ENCODE peak calls at places on chromosomes 2 and 18, in nine cellular contexts. H is fibroblast of the aortic adventitia, M is mucosa of descending colon, R is HFFc6, F is cardiac fibroblast, C is B cell, A is hepatocyte, Z is testis, U is MCF 10A. V is an unnamed sample.

GRCh38 chr2:1773883-1774282 is 29.6 kb upstream of the PXDN start:
- DNase-seq in Z (no peak), U (no peak), M (peak), A (no peak), F (no peak), H (no peak), C (no peak), R (no peak), V (no peak)

GRCh38 chr2:236848467-236848866 is 237.2 kb upstream of the COPS8 start:
- DNase-seq in U (no peak), H (no peak), M (no peak), C (no peak), Z (no peak), F (no peak), A (no peak), R (no peak), V (no peak)

GRCh38 chr18:34999734-35000397 is 41.3 kb upstream of the MAPRE2 start:
- DNase-seq in M (no peak), F (no peak), A (no peak), R (no peak), Z (no peak), H (no peak), U (no peak), C (no peak), V (no peak)

GRCh38 chr2:30287190-30287589 is 55.9 kb downstream of the LBH start:
- DNase-seq in F (no peak), H (no peak), M (no peak), C (no peak), Z (no peak), U (no peak), R (no peak), A (no peak), V (no peak)

GRCh38 chr18:23690505-23691068 is 1.3 kb downstream of the LAMA3 start:
- DNase-seq in R (no peak), H (no peak), A (no peak), C (no peak), M (no peak), Z (no peak), U (no peak), F (no peak), V (no peak)

GRCh38 chr2:96550787-96551604 is 14.4 kb downstream of the ARID5A start:
- DNase-seq in R (no peak), U (no peak), H (no peak), C (peak), M (no peak), A (no peak), Z (no peak), F (no peak), V (no peak)

GRCh38 chr18:77058186-77058847 is 74.3 kb downstream of the MBP start:
- DNase-seq in Z (peak), U (no peak), M (peak), C (no peak), F (peak), A (no peak), R (no peak), H (peak), V (no peak)

GRCh38 chr2:55871637-55872036 is 51.9 kb downstream of the EFEMP1 start:
- DNase-seq in H (no peak), C (peak), R (no peak), U (no peak), F (no peak), A (no peak), Z (no peak), M (no peak), V (no peak)

GRCh38 chr2:233705911-233706506 is 6.7 kb upstream of the UGT1A5 start:
- DNase-seq in H (peak), F (no peak), R (no peak), M (peak), Z (no peak), A (no peak), C (no peak), U (peak), V (no peak)

GRCh38 chr2:232522014-232522854 is 2.0 kb downstream of the PRSS56 start:
- DNase-seq in Z (peak), U (peak), A (peak), H (no peak), C (peak), R (no peak), F (peak), M (peak), V (peak)

GRCh38 chr2:185484601-185485000 is 254.0 kb upstream of the FSIP2 start:
- DNase-seq in R (no peak), F (no peak), M (no peak), A (no peak), H (no peak), Z (no peak), C (no peak), U (no peak), V (no peak)

GRCh38 chr18:55353806-55354205 is 234.2 kb downstream of the TCF4 start:
- DNase-seq in A (no peak), Z (no peak), R (no peak), M (no peak), U (no peak), C (no peak), F (no peak), H (no peak), V (no peak)

GRCh38 chr2:48320747-48321146 is 209.2 kb upstream of the STON1 start:
- DNase-seq in U (peak), H (no peak), A (no peak), M (no peak), F (peak), C (no peak), R (no peak), Z (no peak), V (no peak)

GRCh38 chr2:42359304-42359749 is 1.7 kb downstream of the COX7A2L start:
- DNase-seq in F (peak), U (no peak), R (no peak), Z (no peak), H (peak), M (no peak), A (no peak), C (no peak), V (no peak)

GRCh38 chr2:54394392-54394791 is 61.7 kb upstream of the SPTBN1 start:
- DNase-seq in H (peak), U (no peak), R (no peak), A (no peak), F (peak), Z (no peak), M (no peak), C (peak), V (no peak)

GRCh38 chr2:236765475-236765874 is 195.8 kb downstream of the ACKR3 start:
- DNase-seq in C (no peak), A (peak), F (no peak), U (no peak), H (no peak), R (no peak), Z (no peak), M (no peak), V (no peak)

GRCh38 chr2:240529344-240529999 is 28.3 kb downstream of the ANKMY1 start:
- DNase-seq in M (no peak), F (no peak), Z (no peak), H (no peak), R (no peak), A (no peak), C (no peak), U (no peak), V (no peak)

GRCh38 chr2:237614151-237614720 is 13.2 kb upstream of the LRRFIP1 start:
- DNase-seq in H (peak), A (peak), C (no peak), U (no peak), Z (no peak), M (no peak), R (no peak), F (no peak), V (no peak)

GRCh38 chr2:201185863-201186262 is 2.9 kb downstream of the CASP10 start:
- DNase-seq in C (peak), A (no peak), U (no peak), H (no peak), M (no peak), F (no peak), R (no peak), Z (no peak), V (no peak)

GRCh38 chr2:64023485-64024258 is 4.4 kb upstream of the VPS54 start:
- DNase-seq in U (no peak), F (no peak), H (no peak), Z (no peak), R (no peak), A (no peak), M (peak), C (no peak), V (no peak)

GRCh38 chr2:101346909-101347308 is 38.4 kb upstream of the RNF149 start:
- DNase-seq in Z (no peak), A (no peak), H (no peak), R (no peak), U (no peak), M (no peak), C (no peak), F (no peak), V (no peak)

GRCh38 chr2:101351207-101351606 is 36.1 kb downstream of the CREG2 start:
- DNase-seq in A (no peak), U (no peak), Z (no peak), C (no peak), M (no peak), F (no peak), H (no peak), R (no peak), V (no peak)

GRCh38 chr2:101354420-101354819 is 32.9 kb downstream of the CREG2 start:
- DNase-seq in C (no peak), M (no peak), U (no peak), H (no peak), A (no peak), R (no peak), F (no peak), Z (no peak), V (no peak)

GRCh38 chr2:101348851-101349250 is 38.5 kb downstream of the CREG2 start:
- DNase-seq in H (no peak), Z (no peak), R (no peak), A (peak), M (no peak), U (no peak), C (no peak), F (no peak), V (no peak)

DNA sequence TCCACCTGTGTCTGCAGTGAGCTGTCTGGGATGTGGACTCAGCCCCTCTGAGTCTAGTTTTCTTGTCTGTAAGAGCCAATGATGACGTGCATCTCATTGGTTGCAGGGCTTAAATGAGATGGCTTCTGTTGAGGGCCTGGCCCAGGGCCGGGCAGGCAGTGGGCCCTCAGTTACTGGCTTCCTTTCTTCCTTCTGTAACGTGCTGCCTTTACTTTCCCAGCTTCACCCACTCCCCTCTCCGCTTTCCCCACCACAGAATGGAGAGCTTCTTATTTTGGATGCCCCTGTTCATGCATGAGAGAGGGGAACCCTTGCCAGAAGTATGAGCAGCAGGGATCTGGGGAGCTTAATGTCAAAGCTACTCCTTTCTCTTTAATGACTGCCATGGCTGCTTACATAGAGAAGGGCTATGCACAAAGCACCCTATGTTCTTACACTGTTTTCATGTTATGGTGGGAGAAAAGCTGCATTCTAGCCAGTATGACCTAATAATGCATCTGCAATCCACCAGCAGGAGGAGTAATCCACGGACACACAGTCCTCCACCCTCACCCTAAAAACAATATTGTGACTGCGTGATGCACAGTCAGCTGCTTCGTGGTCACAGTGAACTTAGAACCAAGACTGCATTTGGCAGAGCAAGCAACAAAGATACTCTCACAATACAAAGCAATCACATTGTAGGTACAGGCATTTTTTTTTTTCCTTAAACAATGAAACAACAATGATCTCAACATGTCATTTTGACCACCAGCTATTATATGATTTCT is 37.2 kb downstream of the CREG2 start:
- DNase-seq in M (no peak), H (peak), A (peak), U (peak), F (peak), C (no peak), Z (no peak), R (peak), V (no peak)
- TF ChIP-seq CTCF in M (no peak), H (peak), A (peak), U (no peak), F (peak), C (peak), Z (no peak), R (peak), V (no peak)

DNA sequence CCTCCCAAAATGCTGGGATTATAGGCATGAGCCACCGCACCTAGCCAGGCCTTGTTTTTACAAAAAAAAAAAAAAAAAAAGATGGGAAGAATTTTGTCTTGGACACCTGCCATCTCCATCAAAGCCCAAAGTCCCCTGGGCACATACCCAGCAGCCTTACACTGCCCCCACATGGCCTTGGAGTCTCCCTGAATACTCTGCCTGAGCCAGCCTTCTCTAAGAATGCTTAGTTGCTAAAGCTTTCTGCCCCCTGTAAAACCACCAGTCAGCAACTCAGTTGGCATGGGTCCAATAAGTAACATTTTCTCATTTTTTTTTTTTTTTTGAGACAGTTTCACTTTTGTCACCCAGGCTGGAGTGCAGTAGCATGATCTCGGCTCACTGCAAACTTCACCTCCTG is 40.6 kb downstream of the SPC25 start:
- DNase-seq in M (peak), F (peak), Z (peak), H (peak), A (peak), U (peak), C (no peak), R (no peak), V (no peak)
- TF ChIP-seq CTCF in M (peak), F (peak), Z (no peak), H (no peak), A (peak), U (no peak), C (no peak), R (no peak), V (no peak)

GRCh38 chr2:230865766-230866703 is 1.3 kb downstream of the ITM2C start:
- DNase-seq in Z (peak), C (peak), A (peak), U (no peak), M (peak), R (no peak), F (no peak), H (no peak), V (no peak)
- TF ChIP-seq CTCF in Z (no peak), C (no peak), A (peak), U (no peak), M (peak), R (peak), F (peak), H (no peak), V (no peak)

GRCh38 chr18:21303445-21303844 is 61.4 kb downstream of the GREB1L start:
- DNase-seq in F (no peak), C (no peak), Z (no peak), H (no peak), R (no peak), A (no peak), U (no peak), M (no peak), V (no peak)
- TF ChIP-seq CTCF in F (no peak), C (no peak), Z (no peak), H (no peak), R (no peak), A (no peak), U (no peak), M (no peak), V (no peak)

DNA sequence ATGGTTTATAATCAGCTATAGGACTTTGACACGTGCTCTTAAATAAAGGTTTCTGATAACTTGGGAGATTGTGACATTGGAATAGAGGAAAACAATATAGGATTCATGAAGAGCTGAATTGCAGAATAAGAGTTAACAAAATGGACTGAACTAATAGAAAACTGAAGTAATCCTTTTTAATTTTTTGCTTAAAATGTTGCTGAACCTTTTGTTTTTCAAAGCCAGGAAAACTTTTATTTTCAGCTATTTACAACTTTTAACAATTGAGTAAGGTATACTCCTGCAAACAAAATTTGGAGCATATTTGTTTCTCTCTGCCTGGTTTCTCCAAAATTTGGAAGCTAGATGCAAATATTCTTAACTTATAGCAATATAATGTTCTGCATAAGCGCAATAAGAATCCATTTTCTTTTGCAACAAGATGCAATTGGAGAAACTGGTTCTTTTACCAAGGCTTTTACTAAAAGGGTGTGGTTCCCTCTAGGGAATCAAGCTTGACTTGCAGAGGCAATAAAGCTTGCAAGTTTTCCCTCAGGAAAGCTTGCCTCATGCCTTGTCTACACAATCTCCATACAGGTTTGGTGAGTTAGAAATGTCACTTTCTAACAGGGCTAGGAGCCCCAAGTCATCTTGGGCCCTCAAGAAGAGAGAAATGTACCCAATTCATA is 10.3 kb upstream of the PDK1 start:
- DNase-seq in F (peak), U (no peak), Z (no peak), C (no peak), A (no peak), H (peak), R (no peak), M (no peak), V (no peak)
- TF ChIP-seq CTCF in F (no peak), U (no peak), Z (no peak), C (no peak), A (no peak), H (no peak), R (no peak), M (no peak), V (no peak)

DNA sequence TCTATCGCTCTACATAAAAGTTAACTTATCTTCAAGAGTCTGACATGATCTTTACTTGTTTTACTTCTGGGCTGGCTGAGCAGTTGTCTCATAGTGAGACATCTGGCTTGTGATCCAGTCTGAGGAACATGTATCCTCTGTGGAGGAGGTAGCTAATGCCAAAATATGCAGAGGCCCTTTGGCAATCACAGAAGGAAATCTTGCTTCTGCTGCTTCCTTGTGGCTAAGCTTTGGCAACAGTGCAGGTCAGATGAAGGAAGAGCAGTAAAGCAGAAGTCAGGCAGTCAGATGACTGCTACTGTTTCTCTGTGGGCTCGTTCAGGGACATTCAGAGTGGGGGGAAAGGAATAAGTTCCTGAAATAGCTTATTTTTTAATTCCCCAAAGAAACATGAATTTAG is 22.3 kb downstream of the DOK1 start:
- DNase-seq in F (peak), Z (no peak), C (peak), U (peak), M (peak), H (peak), A (no peak), R (peak), V (no peak)
- TF ChIP-seq CTCF in F (no peak), Z (no peak), C (no peak), U (no peak), M (no peak), H (peak), A (no peak), R (peak), V (no peak)

DNA sequence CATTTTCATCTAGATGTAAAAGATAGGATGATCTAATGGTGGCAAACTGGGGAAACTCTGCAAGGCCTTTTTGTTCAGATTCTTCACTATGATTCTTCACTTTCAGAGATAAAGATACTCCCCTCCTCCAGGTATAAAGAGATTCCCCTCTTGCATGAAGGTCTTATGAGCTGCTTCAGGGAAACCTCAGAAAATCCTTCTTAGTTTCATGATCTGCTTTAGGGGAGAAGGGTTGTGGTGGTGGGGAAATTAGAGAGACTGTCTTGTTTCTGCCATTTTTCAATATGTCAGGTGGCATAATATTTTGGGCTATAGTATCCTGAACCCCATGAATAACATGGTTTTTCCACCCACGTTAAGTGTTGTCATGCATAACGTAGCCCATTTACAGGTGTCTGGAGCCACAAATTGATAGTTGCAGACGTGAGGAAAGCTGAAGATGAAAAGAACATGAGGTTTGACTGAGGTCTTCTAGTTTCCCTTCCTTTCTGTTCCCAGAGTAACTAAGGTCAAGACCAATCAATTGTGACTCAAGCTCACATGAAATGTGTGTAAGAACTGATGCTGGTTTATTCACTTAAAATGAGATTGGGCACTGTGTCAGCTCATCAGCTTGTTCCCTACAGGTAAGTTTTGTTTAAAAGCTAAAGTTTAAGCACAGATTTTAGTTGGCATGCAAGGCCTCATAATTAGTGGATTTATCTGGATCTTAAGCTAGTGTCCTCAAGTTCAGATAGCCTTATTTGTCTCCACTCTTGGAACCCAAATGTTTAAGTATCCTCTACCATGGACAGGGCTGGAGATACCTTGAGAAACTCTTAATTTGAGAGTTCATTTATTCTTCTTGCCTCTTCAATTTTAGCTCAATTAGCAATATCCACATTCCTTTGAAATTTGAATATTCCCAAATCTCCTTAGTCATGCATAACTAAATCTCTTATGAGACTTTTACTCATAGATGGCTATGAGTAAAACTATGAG is 304.5 kb upstream of the FANCL start:
- DNase-seq in F (no peak), A (no peak), M (no peak), H (no peak), Z (no peak), U (no peak), C (no peak), R (no peak), V (no peak)
- TF ChIP-seq CTCF in F (no peak), A (no peak), M (no peak), H (no peak), Z (no peak), U (no peak), C (no peak), R (no peak), V (no peak)

V was measured in GM13977.